ENCODE peak calls at places on chromosomes 3 and 15, in ten cellular contexts. One of them, this sample, is unnamed.

GRCh38 chr3:54122046-54122801 is at the start of gene CACNA2D3:
- DNase-seq in uterus: no peak
- DNase-seq in bronchial epithelial cell: no peak
- DNase-seq in lower lobe of right lung: peak; percentile 71
- DNase-seq in ovary: peak; percentile 81
- DNase-seq in fibroblast of mammary gland: no peak
- DNase-seq in GM10248: no peak
- DNase-seq in nephron progenitor cell: peak; percentile 67
- DNase-seq in upper lobe of left lung: peak; percentile 92
- DNase-seq in HFFc6: no peak
- DNase-seq in this sample: no peak

GRCh38 chr15:54026258-54026657 is 48.0 kb downstream of the UNC13C start:
- DNase-seq in nephron progenitor cell: no peak
- DNase-seq in lower lobe of right lung: no peak
- DNase-seq in HFFc6: no peak
- DNase-seq in uterus: no peak
- DNase-seq in ovary: no peak
- DNase-seq in GM10248: no peak
- DNase-seq in fibroblast of mammary gland: no peak
- DNase-seq in upper lobe of left lung: no peak
- DNase-seq in bronchial epithelial cell: no peak
- DNase-seq in this sample: no peak

GRCh38 chr3:58487140-58487886 is 4.6 kb upstream of the KCTD6 start:
- DNase-seq in upper lobe of left lung: no peak
- DNase-seq in lower lobe of right lung: no peak
- DNase-seq in uterus: peak; percentile 31
- DNase-seq in HFFc6: peak; percentile 61
- DNase-seq in bronchial epithelial cell: peak; percentile 72
- DNase-seq in GM10248: no peak
- DNase-seq in ovary: no peak
- DNase-seq in nephron progenitor cell: no peak
- DNase-seq in fibroblast of mammary gland: peak; percentile 78
- DNase-seq in this sample: peak; percentile 43

GRCh38 chr3:197957775-197958103 is 2.3 kb upstream of the LMLN start:
- DNase-seq in fibroblast of mammary gland: no peak
- DNase-seq in bronchial epithelial cell: no peak
- DNase-seq in ovary: no peak
- DNase-seq in lower lobe of right lung: no peak
- DNase-seq in nephron progenitor cell: no peak
- DNase-seq in GM10248: no peak
- DNase-seq in uterus: no peak
- DNase-seq in HFFc6: no peak
- DNase-seq in upper lobe of left lung: no peak
- DNase-seq in this sample: no peak

GRCh38 chr3:144362126-144362525 is 390.5 kb downstream of the DIPK2A start:
- DNase-seq in lower lobe of right lung: no peak
- DNase-seq in GM10248: no peak
- DNase-seq in fibroblast of mammary gland: peak; percentile 57
- DNase-seq in ovary: no peak
- DNase-seq in uterus: no peak
- DNase-seq in bronchial epithelial cell: peak; percentile 62
- DNase-seq in nephron progenitor cell: no peak
- DNase-seq in HFFc6: no peak
- DNase-seq in upper lobe of left lung: no peak
- DNase-seq in this sample: peak; percentile 46

GRCh38 chr15:92618121-92618520 is 37.5 kb downstream of the FAM174B start:
- DNase-seq in ovary: peak; percentile 46
- DNase-seq in upper lobe of left lung: no peak
- DNase-seq in nephron progenitor cell: no peak
- DNase-seq in GM10248: no peak
- DNase-seq in bronchial epithelial cell: no peak
- DNase-seq in uterus: no peak
- DNase-seq in lower lobe of right lung: no peak
- DNase-seq in fibroblast of mammary gland: no peak
- DNase-seq in HFFc6: no peak
- DNase-seq in this sample: no peak

GRCh38 chr15:98896002-98896721 is 111.4 kb downstream of the PGPEP1L start:
- DNase-seq in uterus: no peak
- DNase-seq in bronchial epithelial cell: peak; percentile 84
- DNase-seq in fibroblast of mammary gland: peak; percentile 88
- DNase-seq in lower lobe of right lung: no peak
- DNase-seq in HFFc6: peak; percentile 70
- DNase-seq in ovary: no peak
- DNase-seq in nephron progenitor cell: no peak
- DNase-seq in upper lobe of left lung: no peak
- DNase-seq in GM10248: no peak
- DNase-seq in this sample: no peak

GRCh38 chr3:112089956-112090898 is 4.0 kb downstream of the C3orf52 start:
- DNase-seq in fibroblast of mammary gland: no peak
- DNase-seq in bronchial epithelial cell: no peak
- DNase-seq in nephron progenitor cell: peak; percentile 16
- DNase-seq in ovary: no peak
- DNase-seq in HFFc6: no peak
- DNase-seq in GM10248: no peak
- DNase-seq in uterus: no peak
- DNase-seq in upper lobe of left lung: no peak
- DNase-seq in lower lobe of right lung: no peak
- DNase-seq in this sample: no peak

DNA sequence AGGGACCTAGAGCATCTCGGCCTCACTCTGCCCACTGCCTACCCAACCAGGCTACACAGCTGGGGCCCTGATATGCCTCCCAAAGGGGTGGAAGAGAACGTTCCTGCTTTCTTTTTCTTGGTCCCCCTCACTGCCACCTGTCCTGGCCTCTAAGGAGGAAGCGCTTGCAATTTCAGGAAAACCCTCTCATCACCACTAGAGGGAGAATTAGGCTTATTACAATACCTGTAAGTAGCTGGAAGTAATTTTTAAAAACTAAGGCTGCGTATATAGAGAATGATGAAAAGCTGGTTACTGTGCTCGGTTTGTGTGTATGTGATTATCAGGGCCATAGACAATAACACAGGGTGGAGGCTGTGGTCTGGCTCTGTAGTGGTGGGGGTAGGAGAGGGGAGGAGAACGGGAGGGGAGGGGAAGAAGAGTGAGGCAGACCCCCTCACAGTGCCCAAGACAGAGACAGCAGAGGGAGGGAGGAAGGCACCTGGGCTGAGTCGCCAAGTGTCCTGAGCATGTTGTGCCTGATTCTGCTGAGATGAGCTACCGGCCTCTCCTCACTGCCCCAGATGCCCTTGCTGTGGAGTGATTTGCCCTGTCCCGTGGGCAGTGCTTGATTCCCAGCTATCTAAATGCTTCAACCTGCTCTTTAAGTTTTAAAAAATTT is 3.3 kb downstream of the GABRG3 start:
- DNase-seq in HFFc6: no peak
- DNase-seq in bronchial epithelial cell: peak; percentile 44
- DNase-seq in upper lobe of left lung: no peak
- DNase-seq in uterus: no peak
- DNase-seq in lower lobe of right lung: no peak
- DNase-seq in fibroblast of mammary gland: peak; percentile 3
- DNase-seq in ovary: no peak
- DNase-seq in GM10248: no peak
- DNase-seq in nephron progenitor cell: no peak
- DNase-seq in this sample: no peak
- TF ChIP-seq CTCF in HFFc6: peak; percentile 63
- TF ChIP-seq CTCF in bronchial epithelial cell: peak; percentile 34
- TF ChIP-seq CTCF in upper lobe of left lung: no peak
- TF ChIP-seq CTCF in uterus: no peak
- TF ChIP-seq CTCF in lower lobe of right lung: no peak
- TF ChIP-seq CTCF in fibroblast of mammary gland: peak; percentile 6
- TF ChIP-seq CTCF in ovary: no peak
- TF ChIP-seq CTCF in GM10248: peak; percentile 4
- TF ChIP-seq CTCF in nephron progenitor cell: peak; percentile 62
- TF ChIP-seq CTCF in this sample: no peak

GRCh38 chr3:34277110-34277509 is 478.7 kb downstream of the PDCD6IP start:
- DNase-seq in GM10248: no peak
- DNase-seq in upper lobe of left lung: no peak
- DNase-seq in HFFc6: no peak
- DNase-seq in bronchial epithelial cell: no peak
- DNase-seq in nephron progenitor cell: no peak
- DNase-seq in uterus: no peak
- DNase-seq in lower lobe of right lung: no peak
- DNase-seq in ovary: no peak
- DNase-seq in fibroblast of mammary gland: no peak
- DNase-seq in this sample: no peak
- TF ChIP-seq CTCF in GM10248: peak; percentile 20
- TF ChIP-seq CTCF in upper lobe of left lung: no peak
- TF ChIP-seq CTCF in HFFc6: no peak
- TF ChIP-seq CTCF in bronchial epithelial cell: no peak
- TF ChIP-seq CTCF in nephron progenitor cell: no peak
- TF ChIP-seq CTCF in uterus: no peak
- TF ChIP-seq CTCF in lower lobe of right lung: no peak
- TF ChIP-seq CTCF in ovary: no peak
- TF ChIP-seq CTCF in fibroblast of mammary gland: no peak
- TF ChIP-seq CTCF in this sample: no peak

GRCh38 chr3:126130981-126131750 is 47.2 kb upstream of the SLC41A3 start:
- DNase-seq in fibroblast of mammary gland: no peak
- DNase-seq in nephron progenitor cell: no peak
- DNase-seq in ovary: peak; percentile 23
- DNase-seq in HFFc6: no peak
- DNase-seq in uterus: peak; percentile 11
- DNase-seq in bronchial epithelial cell: no peak
- DNase-seq in lower lobe of right lung: peak; percentile 39
- DNase-seq in GM10248: no peak
- DNase-seq in upper lobe of left lung: peak; percentile 56
- DNase-seq in this sample: no peak

GRCh38 chr3:126128504-126129407 is 44.8 kb upstream of the SLC41A3 start:
- DNase-seq in ovary: no peak
- DNase-seq in HFFc6: no peak
- DNase-seq in bronchial epithelial cell: no peak
- DNase-seq in fibroblast of mammary gland: no peak
- DNase-seq in nephron progenitor cell: peak; percentile 1
- DNase-seq in uterus: peak; percentile 7
- DNase-seq in GM10248: no peak
- DNase-seq in upper lobe of left lung: peak; percentile 61
- DNase-seq in lower lobe of right lung: peak; percentile 18
- DNase-seq in this sample: no peak

GRCh38 chr3:126130081-126130855 is 46.3 kb upstream of the SLC41A3 start:
- DNase-seq in uterus: peak; percentile 8
- DNase-seq in upper lobe of left lung: peak; percentile 45
- DNase-seq in lower lobe of right lung: peak; percentile 53
- DNase-seq in ovary: peak; percentile 29
- DNase-seq in fibroblast of mammary gland: no peak
- DNase-seq in HFFc6: no peak
- DNase-seq in GM10248: no peak
- DNase-seq in nephron progenitor cell: no peak
- DNase-seq in bronchial epithelial cell: no peak
- DNase-seq in this sample: peak; percentile 80

GRCh38 chr3:126127904-126128303 is 44.0 kb upstream of the SLC41A3 start:
- DNase-seq in HFFc6: no peak
- DNase-seq in ovary: peak; percentile 23
- DNase-seq in bronchial epithelial cell: no peak
- DNase-seq in fibroblast of mammary gland: no peak
- DNase-seq in uterus: peak; percentile 3
- DNase-seq in nephron progenitor cell: peak; percentile 1
- DNase-seq in GM10248: no peak
- DNase-seq in lower lobe of right lung: peak; percentile 30
- DNase-seq in upper lobe of left lung: peak; percentile 25
- DNase-seq in this sample: no peak

GRCh38 chr3:126129408-126129891 is 45.5 kb upstream of the SLC41A3 start:
- DNase-seq in HFFc6: peak; percentile 38
- DNase-seq in fibroblast of mammary gland: peak; percentile 10
- DNase-seq in uterus: peak; percentile 62
- DNase-seq in ovary: peak; percentile 42
- DNase-seq in GM10248: no peak
- DNase-seq in lower lobe of right lung: peak; percentile 76
- DNase-seq in nephron progenitor cell: peak; percentile 1
- DNase-seq in bronchial epithelial cell: no peak
- DNase-seq in upper lobe of left lung: peak; percentile 64
- DNase-seq in this sample: peak; percentile 86
- TF ChIP-seq CTCF in HFFc6: no peak
- TF ChIP-seq CTCF in fibroblast of mammary gland: no peak
- TF ChIP-seq CTCF in uterus: no peak
- TF ChIP-seq CTCF in ovary: no peak
- TF ChIP-seq CTCF in GM10248: no peak
- TF ChIP-seq CTCF in lower lobe of right lung: no peak
- TF ChIP-seq CTCF in nephron progenitor cell: no peak
- TF ChIP-seq CTCF in bronchial epithelial cell: no peak
- TF ChIP-seq CTCF in upper lobe of left lung: no peak
- TF ChIP-seq CTCF in this sample: no peak

GRCh38 chr3:190562866-190563525 is 49.1 kb downstream of the IL1RAP start:
- DNase-seq in HFFc6: no peak
- DNase-seq in nephron progenitor cell: no peak
- DNase-seq in ovary: no peak
- DNase-seq in lower lobe of right lung: no peak
- DNase-seq in upper lobe of left lung: no peak
- DNase-seq in bronchial epithelial cell: no peak
- DNase-seq in uterus: no peak
- DNase-seq in fibroblast of mammary gland: no peak
- DNase-seq in GM10248: no peak
- DNase-seq in this sample: peak; percentile 63

GRCh38 chr3:190560284-190560895 is 46.5 kb downstream of the IL1RAP start:
- DNase-seq in uterus: no peak
- DNase-seq in lower lobe of right lung: no peak
- DNase-seq in ovary: no peak
- DNase-seq in upper lobe of left lung: no peak
- DNase-seq in fibroblast of mammary gland: no peak
- DNase-seq in GM10248: no peak
- DNase-seq in HFFc6: no peak
- DNase-seq in nephron progenitor cell: no peak
- DNase-seq in bronchial epithelial cell: no peak
- DNase-seq in this sample: peak; percentile 92

GRCh38 chr3:190564175-190564574 is 50.3 kb downstream of the IL1RAP start:
- DNase-seq in ovary: no peak
- DNase-seq in uterus: no peak
- DNase-seq in fibroblast of mammary gland: no peak
- DNase-seq in bronchial epithelial cell: no peak
- DNase-seq in nephron progenitor cell: no peak
- DNase-seq in lower lobe of right lung: no peak
- DNase-seq in upper lobe of left lung: no peak
- DNase-seq in HFFc6: no peak
- DNase-seq in GM10248: no peak
- DNase-seq in this sample: no peak

GRCh38 chr3:190568036-190568435 is 54.2 kb downstream of the IL1RAP start:
- DNase-seq in ovary: no peak
- DNase-seq in fibroblast of mammary gland: no peak
- DNase-seq in HFFc6: no peak
- DNase-seq in nephron progenitor cell: no peak
- DNase-seq in GM10248: no peak
- DNase-seq in bronchial epithelial cell: no peak
- DNase-seq in uterus: no peak
- DNase-seq in lower lobe of right lung: no peak
- DNase-seq in upper lobe of left lung: no peak
- DNase-seq in this sample: no peak

DNA sequence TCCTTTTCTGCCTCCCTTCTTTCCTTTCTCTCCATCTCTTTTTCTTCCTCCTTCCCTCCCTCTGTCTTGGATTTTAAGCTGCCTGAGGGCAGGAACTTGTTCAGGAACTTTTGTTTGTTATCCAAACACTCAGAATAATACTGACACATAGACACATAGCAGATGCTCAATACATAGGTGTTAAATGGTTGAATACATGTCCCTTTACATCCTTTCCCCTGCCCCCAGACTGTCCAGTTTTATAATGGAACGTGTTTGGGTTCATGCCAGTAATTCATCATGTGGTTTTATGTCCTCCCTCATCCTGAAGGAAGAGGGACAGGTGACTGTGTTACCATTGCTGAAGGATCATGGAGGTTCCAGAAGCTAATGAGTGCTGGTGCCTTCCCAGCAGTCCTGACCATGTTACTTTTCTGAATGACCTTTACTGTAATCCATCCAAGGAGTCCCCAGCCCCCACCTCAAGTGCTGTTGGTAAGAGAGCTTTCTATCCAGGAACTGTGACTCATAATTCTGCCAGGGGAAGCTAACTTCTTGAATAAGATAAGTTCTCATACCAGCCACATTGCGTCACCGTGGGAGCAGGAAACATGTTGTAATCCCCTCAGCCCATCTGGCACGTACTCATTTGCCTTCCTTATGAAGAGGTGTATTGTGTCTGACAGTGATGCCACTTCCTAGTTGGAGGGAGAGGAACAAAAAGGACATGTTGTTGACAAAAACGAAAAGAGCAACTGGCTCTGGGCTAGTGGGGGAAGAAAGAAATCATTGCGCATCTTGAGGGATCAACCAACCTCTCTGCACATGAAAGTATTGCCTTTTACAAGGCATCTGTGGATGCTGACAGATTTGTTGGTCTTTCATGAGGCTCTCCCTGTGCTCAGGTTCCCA is 52.4 kb downstream of the IL1RAP start:
- DNase-seq in lower lobe of right lung: peak; percentile 92
- DNase-seq in nephron progenitor cell: no peak
- DNase-seq in ovary: peak; percentile 38
- DNase-seq in upper lobe of left lung: no peak
- DNase-seq in fibroblast of mammary gland: peak; percentile 100
- DNase-seq in GM10248: no peak
- DNase-seq in bronchial epithelial cell: peak; percentile 100
- DNase-seq in HFFc6: peak; percentile 99
- DNase-seq in uterus: peak; percentile 77
- DNase-seq in this sample: peak; percentile 98
- TF ChIP-seq CTCF in lower lobe of right lung: no peak
- TF ChIP-seq CTCF in nephron progenitor cell: no peak
- TF ChIP-seq CTCF in ovary: no peak
- TF ChIP-seq CTCF in upper lobe of left lung: no peak
- TF ChIP-seq CTCF in fibroblast of mammary gland: no peak
- TF ChIP-seq CTCF in GM10248: no peak
- TF ChIP-seq CTCF in bronchial epithelial cell: no peak
- TF ChIP-seq CTCF in HFFc6: no peak
- TF ChIP-seq CTCF in uterus: no peak
- TF ChIP-seq CTCF in this sample: no peak